ENCODE peak calls at places on chromosome 21, in seven cellular contexts. P, G, N, T, J, F and Z are unnamed samples.
A peak's percentile ranks its signal among the peaks of the same experiment; 100 is the strongest.

GRCh38 chr21:37383066-37383465 is 16.5 kb downstream of the DYRK1A start:
- DNase-seq in P (no peak), G (no peak), N (no peak), T (no peak), J (no peak), F (no peak), Z (no peak)

GRCh38 chr21:42677339-42678117 is 24.1 kb downstream of the PDE9A start:
- DNase-seq in P (no peak), G (no peak), N (no peak), T (no peak), J (peak; percentile 60), F (no peak), Z (no peak)

GRCh38 chr21:22235866-22236590 is 1237.8 kb downstream of the NCAM2 start:
- DNase-seq in P (no peak), G (no peak), N (no peak), T (no peak), J (no peak), F (no peak), Z (no peak)

GRCh38 chr21:27202301-27202700 is 235.4 kb upstream of the ADAMTS5 start:
- DNase-seq in P (no peak), G (no peak), N (no peak), T (no peak), J (no peak), F (no peak), Z (no peak)

GRCh38 chr21:16563795-16564194 is 834.0 kb downstream of the USP25 start:
- DNase-seq in P (no peak), G (no peak), N (peak; percentile 72), T (no peak), J (no peak), F (no peak), Z (peak; percentile 17)

GRCh38 chr21:38440746-38441145 is 57.5 kb downstream of the ERG start:
- DNase-seq in P (no peak), G (no peak), N (no peak), T (no peak), J (peak; percentile 80), F (no peak), Z (peak; percentile 91)

GRCh38 chr21:42566524-42567180 is 53.0 kb downstream of the SLC37A1 start:
- DNase-seq in P (peak; percentile 3), G (no peak), N (no peak), T (no peak), J (no peak), F (no peak), Z (no peak)

GRCh38 chr21:32048353-32048752 is 175.5 kb downstream of the HUNK start:
- DNase-seq in P (no peak), G (no peak), N (no peak), T (no peak), J (no peak), F (no peak), Z (no peak)

GRCh38 chr21:37128069-37128468 is 55.0 kb downstream of the TTC3 start:
- DNase-seq in P (no peak), G (peak; percentile 56), N (peak; percentile 62), T (no peak), J (no peak), F (no peak), Z (no peak)

GRCh38 chr21:35646606-35647005 is 413.7 kb downstream of the SETD4 start:
- DNase-seq in P (no peak), G (no peak), N (no peak), T (peak; percentile 28), J (peak; percentile 52), F (no peak), Z (peak; percentile 43)

GRCh38 chr21:38123626-38124025 is 133.2 kb upstream of the KCNJ15 start:
- DNase-seq in P (no peak), G (no peak), N (no peak), T (no peak), J (no peak), F (no peak), Z (no peak)

GRCh38 chr21:36422279-36423098 is 37.3 kb downstream of the CHAF1B start:
- DNase-seq in P (peak; percentile 63), G (peak; percentile 51), N (no peak), T (no peak), J (peak; percentile 71), F (no peak), Z (peak; percentile 35)

GRCh38 chr21:38401527-38401926 is 96.8 kb downstream of the ERG start:
- DNase-seq in P (no peak), G (no peak), N (no peak), T (no peak), J (no peak), F (no peak), Z (no peak)

GRCh38 chr21:30434033-30434631 is 4.1 kb downstream of the KRTAP13-4 start:
- DNase-seq in P (peak; percentile 7), G (peak; percentile 10), N (no peak), T (no peak), J (no peak), F (no peak), Z (no peak)

GRCh38 chr21:14687277-14687642 is 141.1 kb upstream of the SAMSN1 start:
- DNase-seq in P (no peak), G (no peak), N (no peak), T (no peak), J (no peak), F (no peak), Z (no peak)

GRCh38 chr21:36035381-36035791 is 24.9 kb downstream of the SETD4 start:
- DNase-seq in P (no peak), G (no peak), N (no peak), T (no peak), J (no peak), F (no peak), Z (no peak)

DNA sequence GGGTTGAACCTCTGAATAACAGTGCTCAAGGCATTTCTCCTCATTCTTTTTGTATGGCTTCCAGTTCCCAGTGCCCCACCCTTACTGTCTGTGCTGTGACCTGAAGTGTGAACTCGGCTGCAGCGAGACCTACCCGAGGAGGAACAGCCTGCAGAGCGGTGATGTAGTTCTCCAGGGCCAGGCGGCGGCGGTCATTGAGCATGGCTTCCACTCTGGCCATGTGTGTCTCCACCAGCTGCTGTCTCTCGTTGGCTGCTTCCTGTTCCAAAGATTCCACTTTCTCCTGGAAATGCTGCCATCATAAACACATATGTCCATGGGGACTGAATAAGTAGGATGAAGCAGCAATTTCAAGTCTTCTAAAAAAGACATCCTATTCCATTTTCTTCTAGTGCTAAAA is 195.6 kb downstream of the APP start:
- DNase-seq in P (no peak), G (no peak), N (no peak), T (no peak), J (no peak), F (no peak), Z (no peak)
- TF ChIP-seq CTCF in P (no peak), G (no peak), N (no peak), T (no peak), J (no peak), F (no peak), Z (no peak)

DNA sequence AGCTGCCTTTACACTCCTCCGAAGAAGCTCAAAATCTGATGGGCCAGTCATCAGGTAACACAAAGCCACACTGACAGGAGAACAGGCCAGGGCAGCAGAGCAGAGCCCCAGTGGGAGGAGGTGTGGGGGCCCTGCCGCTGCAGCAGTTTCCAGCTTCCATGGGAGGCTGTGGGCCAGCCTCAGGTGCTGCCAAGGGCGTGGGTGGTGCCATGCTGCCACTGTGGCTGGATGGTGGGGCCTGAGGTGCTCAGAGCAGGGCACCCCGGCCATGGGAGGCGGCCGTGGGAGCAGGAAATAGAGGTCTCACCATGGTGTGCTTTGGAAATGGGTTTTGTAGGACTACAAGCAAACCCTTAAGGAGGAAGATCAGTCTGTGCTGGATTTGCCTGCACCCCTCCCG is 50.8 kb upstream of the COL6A1 start:
- DNase-seq in P (no peak), G (no peak), N (no peak), T (no peak), J (no peak), F (no peak), Z (no peak)
- TF ChIP-seq CTCF in P (no peak), G (no peak), N (no peak), T (no peak), J (no peak), F (no peak), Z (no peak)

GRCh38 chr21:34609951-34610549 is 4.9 kb downstream of the RCAN1 start:
- DNase-seq in P (no peak), G (no peak), N (no peak), T (no peak), J (no peak), F (no peak), Z (no peak)
- TF ChIP-seq CTCF in P (no peak), G (no peak), N (no peak), T (no peak), J (no peak), F (no peak), Z (no peak)

GRCh38 chr21:41147096-41147978 is 20.6 kb upstream of the BACE2 start:
- DNase-seq in P (no peak), G (no peak), N (peak; percentile 51), T (no peak), J (no peak), F (no peak), Z (no peak)
- TF ChIP-seq CTCF in P (no peak), G (no peak), N (no peak), T (no peak), J (no peak), F (no peak), Z (no peak)

DNA sequence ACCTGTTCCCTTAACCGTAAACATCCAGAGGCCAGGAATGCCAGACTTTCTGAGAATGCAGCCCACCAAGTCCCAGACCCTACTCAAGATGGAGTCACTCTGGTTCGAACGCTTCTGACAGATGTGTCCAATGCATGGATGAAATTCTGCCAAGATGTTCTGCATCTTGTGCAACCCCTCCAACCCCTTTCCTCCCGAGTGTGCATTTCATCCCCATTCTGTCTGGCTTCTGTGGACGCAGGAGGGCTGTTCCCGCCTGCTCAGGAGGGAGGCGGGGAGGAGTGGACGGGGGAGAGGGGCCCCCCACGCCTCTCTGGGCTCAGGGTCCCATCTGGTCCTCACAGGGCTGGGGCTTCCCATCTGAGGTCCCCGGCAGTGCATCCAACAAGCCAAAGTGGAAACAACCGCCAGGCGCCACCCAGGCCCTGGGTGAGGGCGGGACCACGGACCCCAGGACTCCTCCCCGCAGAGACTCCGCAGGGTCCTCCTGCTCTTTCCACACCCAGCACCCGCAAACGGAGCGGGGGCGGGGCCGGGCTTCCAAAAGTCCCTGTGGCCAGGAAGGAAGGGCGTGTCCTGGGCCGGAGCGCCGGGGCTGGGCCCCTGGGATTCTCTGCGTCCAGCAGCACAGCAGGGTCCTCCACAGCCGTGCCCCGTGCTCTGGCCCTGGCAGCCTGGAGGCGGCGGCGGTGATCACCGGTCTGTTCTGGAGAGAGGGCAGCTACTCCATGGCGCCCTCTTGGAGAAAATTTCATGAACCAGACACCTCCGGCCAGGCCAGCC is 27.7 kb upstream of the SUMO3 start:
- DNase-seq in P (peak; percentile 68), G (no peak), N (peak; percentile 50), T (no peak), J (peak; percentile 24), F (peak; percentile 75), Z (peak; percentile 41)
- TF ChIP-seq CTCF in P (no peak), G (no peak), N (no peak), T (no peak), J (peak; percentile 43), F (peak; percentile 52), Z (peak; percentile 73)